ENCODE peak calls at places on chromosomes 16 and 17, in nine cellular contexts. U, C, N, A, F, Q, L, I and P are unnamed samples.

GRCh38 chr17:4678448-4679026 is 25.4 kb downstream of the PELP1 start:
- DNase-seq in U (no peak), C (no peak), N (peak; percentile 78), A (no peak), F (peak; percentile 82), Q (peak; percentile 44), L (peak; percentile 22), I (no peak), P (no peak)

GRCh38 chr17:37081287-37081686 is 132.5 kb downstream of the AATF start:
- DNase-seq in U (no peak), C (no peak), N (peak; percentile 22), A (no peak), F (no peak), Q (no peak), L (no peak), I (no peak), P (no peak)

GRCh38 chr16:57852189-57852588 is 49.9 kb upstream of the KIFC3 start:
- DNase-seq in U (no peak), C (no peak), N (no peak), A (no peak), F (no peak), Q (no peak), L (no peak), I (no peak), P (no peak)

GRCh38 chr17:9576521-9577401 is at the start of gene CFAP52:
- DNase-seq in U (peak; percentile 69), C (peak; percentile 74), N (peak; percentile 75), A (peak; percentile 37), F (peak; percentile 75), Q (peak; percentile 74), L (peak; percentile 73), I (peak; percentile 80), P (peak; percentile 69)

GRCh38 chr16:3256146-3256875 is at the start of gene MEFV:
- DNase-seq in U (no peak), C (no peak), N (no peak), A (no peak), F (peak; percentile 92), Q (no peak), L (no peak), I (peak; percentile 9), P (no peak)

GRCh38 chr17:57092171-57092570 is 7.1 kb downstream of the AKAP1 start:
- DNase-seq in U (no peak), C (no peak), N (no peak), A (no peak), F (no peak), Q (no peak), L (no peak), I (no peak), P (no peak)

GRCh38 chr17:35795007-35795870 is at the start of gene MMP28:
- DNase-seq in U (peak; percentile 27), C (no peak), N (peak; percentile 52), A (no peak), F (peak; percentile 10), Q (peak; percentile 76), L (no peak), I (peak; percentile 84), P (peak; percentile 83)

GRCh38 chr16:15808071-15808470 is 48.8 kb downstream of the MYH11 start:
- DNase-seq in U (no peak), C (no peak), N (no peak), A (no peak), F (no peak), Q (no peak), L (no peak), I (no peak), P (no peak)

GRCh38 chr17:3723556-3724372 is at the start of gene HASPIN:
- DNase-seq in U (peak; percentile 93), C (peak; percentile 81), N (peak; percentile 94), A (peak; percentile 82), F (peak; percentile 82), Q (peak; percentile 90), L (peak; percentile 79), I (peak; percentile 92), P (peak; percentile 93)

GRCh38 chr16:57756424-57757325 is 21.1 kb downstream of the KATNB1 start:
- DNase-seq in U (no peak), C (no peak), N (no peak), A (no peak), F (no peak), Q (no peak), L (no peak), I (no peak), P (no peak)

GRCh38 chr17:5821057-5821456 is 236.7 kb upstream of the NLRP1 start:
- DNase-seq in U (no peak), C (no peak), N (peak; percentile 48), A (no peak), F (no peak), Q (no peak), L (no peak), I (no peak), P (no peak)